ENCODE peak calls at places on chromosomes 13 and 19, in eight cellular contexts. O is Panc1; N is stomach; E is activated T-helper 9 cell treated with anti-CD3 and anti-CD28 coated beads, Interleukin-2, amount 50 U/mL, for 16 hours; W is effector memory CD4-positive, alpha-beta T cell; C is NCI-H446; F is AG09309; V is brain microvascular endothelial cell. I is an unnamed sample.

GRCh38 chr13:52158629-52159158 is 703 bp downstream of the NEK3 start:
- DNase-seq in O (no peak), N (no peak), E (no peak), W (no peak), C (no peak), F (no peak), V (peak), I (no peak)

GRCh38 chr13:31469377-31469776 is 269.6 kb downstream of the B3GLCT start:
- DNase-seq in O (no peak), N (no peak), E (no peak), W (no peak), C (no peak), F (no peak), V (no peak), I (no peak)

GRCh38 chr13:111115841-111116500 is 861 bp downstream of the ARHGEF7 start:
- DNase-seq in O (no peak), N (no peak), E (no peak), W (no peak), C (no peak), F (peak), V (peak), I (no peak)

GRCh38 chr19:14432817-14433453 is at the start of gene PKN1:
- DNase-seq in O (no peak), N (peak), E (peak), W (peak), C (no peak), F (no peak), V (no peak), I (no peak)

GRCh38 chr13:89688908-89689307 is 1658.6 kb upstream of the MIR17HG start:
- DNase-seq in O (no peak), N (no peak), E (no peak), W (no peak), C (no peak), F (no peak), V (no peak), I (no peak)

GRCh38 chr19:55648657-55649578 is 906 bp downstream of the CCDC106 start:
- DNase-seq in O (no peak), N (no peak), E (no peak), W (no peak), C (no peak), F (no peak), V (no peak), I (no peak)

GRCh38 chr19:17865364-17866311 is 5.9 kb downstream of the RPL18A start:
- DNase-seq in O (no peak), N (peak), E (no peak), W (no peak), C (no peak), F (no peak), V (no peak), I (no peak)

GRCh38 chr13:33109319-33109718 is 93.1 kb downstream of the KL start:
- DNase-seq in O (no peak), N (no peak), E (no peak), W (no peak), C (no peak), F (no peak), V (no peak), I (no peak)

GRCh38 chr13:104297075-104297474 is 1230.9 kb upstream of the SLC10A2 start:
- DNase-seq in O (no peak), N (no peak), E (no peak), W (no peak), C (no peak), F (no peak), V (no peak), I (no peak)

GRCh38 chr19:17078920-17079709 is 3.5 kb downstream of the MYO9B start:
- DNase-seq in O (no peak), N (no peak), E (no peak), W (no peak), C (no peak), F (no peak), V (no peak), I (no peak)

GRCh38 chr13:111292710-111293485 is 27.5 kb upstream of the TEX29 start:
- DNase-seq in O (no peak), N (no peak), E (no peak), W (no peak), C (no peak), F (no peak), V (no peak), I (no peak)

GRCh38 chr13:60765700-60766411 is 368.8 kb downstream of the TDRD3 start:
- DNase-seq in O (no peak), N (no peak), E (no peak), W (no peak), C (no peak), F (no peak), V (peak), I (no peak)

GRCh38 chr13:90883592-90883991 is 463.9 kb upstream of the MIR17HG start:
- DNase-seq in O (no peak), N (no peak), E (no peak), W (no peak), C (no peak), F (no peak), V (no peak), I (no peak)

GRCh38 chr19:3699071-3699740 is 1.1 kb downstream of the PIP5K1C start:
- DNase-seq in O (no peak), N (no peak), E (no peak), W (no peak), C (no peak), F (no peak), V (no peak), I (no peak)

GRCh38 chr19:17847538-17848366 is at the start of gene JAK3:
- DNase-seq in O (no peak), N (peak), E (peak), W (peak), C (no peak), F (no peak), V (peak), I (peak)

GRCh38 chr13:91247768-91248167 is 99.7 kb upstream of the MIR17HG start:
- DNase-seq in O (no peak), N (no peak), E (no peak), W (no peak), C (no peak), F (no peak), V (no peak), I (no peak)

GRCh38 chr19:31253816-31254551 is 95.3 kb downstream of the TSHZ3 start:
- DNase-seq in O (no peak), N (no peak), E (no peak), W (no peak), C (no peak), F (no peak), V (no peak), I (no peak)

GRCh38 chr19:15330801-15331418 is 1.4 kb downstream of the BRD4 start:
- DNase-seq in O (peak), N (no peak), E (no peak), W (peak), C (no peak), F (peak), V (peak), I (no peak)

GRCh38 chr19:50485284-50485955 is 8.8 kb upstream of the GARIN5A start:
- DNase-seq in O (no peak), N (no peak), E (no peak), W (no peak), C (no peak), F (no peak), V (no peak), I (no peak)

GRCh38 chr13:24187185-24187584 is 26.7 kb downstream of the SPATA13 start:
- DNase-seq in O (no peak), N (no peak), E (no peak), W (no peak), C (no peak), F (no peak), V (peak), I (no peak)

GRCh38 chr19:4326837-4327251 is 11.8 kb downstream of the STAP2 start:
- DNase-seq in O (no peak), N (no peak), E (no peak), W (no peak), C (no peak), F (no peak), V (no peak), I (no peak)

GRCh38 chr13:44266305-44266704 is 107.3 kb upstream of the SERP2 start:
- DNase-seq in O (no peak), N (no peak), E (no peak), W (no peak), C (no peak), F (no peak), V (no peak), I (no peak)

GRCh38 chr13:80342541-80343371 is 1.8 kb upstream of the SPRY2 start:
- DNase-seq in O (no peak), N (peak), E (peak), W (peak), C (no peak), F (no peak), V (peak), I (peak)

GRCh38 chr19:18090545-18091216 is 3.9 kb upstream of the IL12RB1 start:
- DNase-seq in O (no peak), N (no peak), E (no peak), W (no peak), C (no peak), F (no peak), V (peak), I (no peak)

GRCh38 chr19:50565984-50566903 is 2.0 kb downstream of the LRRC4B start:
- DNase-seq in O (no peak), N (no peak), E (no peak), W (no peak), C (no peak), F (no peak), V (no peak), I (peak)

GRCh38 chr13:55566779-55567178 is 1573.9 kb upstream of the PRR20A start:
- DNase-seq in O (no peak), N (no peak), E (no peak), W (no peak), C (no peak), F (no peak), V (no peak), I (no peak)

GRCh38 chr19:46878613-46879375 is 18.0 kb downstream of the ARHGAP35 start:
- DNase-seq in O (no peak), N (no peak), E (no peak), W (no peak), C (no peak), F (no peak), V (peak), I (no peak)